ENCODE peak calls at places on chromosomes 16 and 17, in four cellular contexts. B, L, F and S are unnamed samples.

GRCh38 chr17:40475234-40476210 is 25.9 kb downstream of the TNS4 start:
- DNase-seq in B (no peak), L (peak; percentile 48), F (no peak), S (no peak)

GRCh38 chr17:55962931-55963378 is 190.3 kb upstream of the ANKFN1 start:
- DNase-seq in B (no peak), L (no peak), F (no peak), S (no peak)

GRCh38 chr17:4708436-4708835 is 2.0 kb upstream of the ARRB2 start:
- DNase-seq in B (peak; percentile 71), L (no peak), F (no peak), S (no peak)

GRCh38 chr17:72452286-72453173 is 331.7 kb downstream of the SOX9 start:
- DNase-seq in B (no peak), L (no peak), F (no peak), S (no peak)

GRCh38 chr16:67301080-67301757 is 21.9 kb downstream of the PLEKHG4 start:
- DNase-seq in B (no peak), L (peak; percentile 73), F (peak; percentile 32), S (no peak)

GRCh38 chr16:81730090-81731051 is 48.7 kb upstream of the PLCG2 start:
- DNase-seq in B (peak; percentile 77), L (peak; percentile 89), F (peak; percentile 84), S (peak; percentile 87)

GRCh38 chr16:1614226-1615102 is 2.3 kb downstream of the CRAMP1 start:
- DNase-seq in B (no peak), L (peak; percentile 46), F (peak; percentile 84), S (peak; percentile 68)

GRCh38 chr16:53100889-53101288 is 46.1 kb downstream of the CHD9 start:
- DNase-seq in B (no peak), L (no peak), F (no peak), S (no peak)

GRCh38 chr17:82050761-82051641 is 610 bp downstream of the RFNG start:
- DNase-seq in B (no peak), L (peak; percentile 28), F (peak; percentile 56), S (no peak)

GRCh38 chr16:15810411-15810810 is 46.4 kb downstream of the MYH11 start:
- DNase-seq in B (no peak), L (no peak), F (peak; percentile 55), S (no peak)

GRCh38 chr16:15811416-15811777 is 45.4 kb downstream of the MYH11 start:
- DNase-seq in B (no peak), L (no peak), F (peak; percentile 26), S (no peak)

GRCh38 chr16:15810949-15811348 is 45.9 kb downstream of the MYH11 start:
- DNase-seq in B (no peak), L (no peak), F (no peak), S (no peak)

GRCh38 chr16:15808071-15808470 is 48.8 kb downstream of the MYH11 start:
- DNase-seq in B (no peak), L (no peak), F (no peak), S (no peak)

DNA sequence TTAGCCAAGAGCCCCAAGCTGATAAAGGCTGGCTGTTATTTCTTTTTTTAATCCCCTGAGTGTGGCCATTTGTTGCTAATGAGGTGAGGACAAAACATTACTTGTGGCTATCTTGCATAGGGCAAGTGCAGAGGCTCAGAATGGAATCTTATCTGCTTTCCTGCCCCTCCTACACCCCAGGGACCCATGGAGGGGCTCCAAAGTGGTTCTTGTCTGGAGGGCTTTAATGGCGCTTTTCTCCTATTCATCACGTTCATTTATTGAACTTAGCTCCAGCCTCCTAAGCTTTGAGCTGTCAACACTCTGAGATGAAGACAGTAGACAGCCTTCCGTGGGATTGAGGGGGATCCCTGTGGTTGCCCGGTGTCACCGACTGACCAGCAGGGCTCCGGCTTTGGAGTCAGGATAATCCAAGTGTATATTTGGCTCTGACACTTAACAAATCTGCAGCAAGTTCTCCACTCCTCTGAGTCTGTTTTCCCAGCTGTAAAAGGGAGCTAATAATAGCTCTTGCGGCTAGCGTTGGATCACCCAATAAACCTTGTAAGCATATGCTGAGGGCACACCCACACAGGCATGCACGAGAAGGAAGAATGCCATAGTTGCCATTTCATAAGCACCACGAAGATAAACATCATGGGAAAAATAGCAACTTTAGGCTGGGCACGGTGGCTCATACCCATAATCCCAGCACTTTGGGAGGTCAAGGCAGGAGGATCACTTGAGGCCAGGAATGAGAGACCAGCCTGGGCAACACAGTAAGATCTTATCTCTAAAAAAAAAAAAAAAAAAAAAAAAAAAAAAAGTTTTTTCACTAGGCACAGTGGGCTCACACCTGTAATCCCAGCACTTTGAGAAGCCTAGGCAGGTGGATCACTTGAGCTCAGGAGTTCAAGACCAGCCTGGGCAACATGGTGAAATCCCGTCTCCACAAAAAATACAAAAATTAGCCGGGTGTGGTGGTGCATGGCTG is 44.8 kb downstream of the MYH11 start:
- DNase-seq in B (no peak), L (no peak), F (peak; percentile 95), S (peak; percentile 91)
- H3K4me3 ChIP-seq in B (no peak overlapping the region), L (no peak overlapping the region), F (no peak overlapping the region), S (no peak overlapping the region)

DNA sequence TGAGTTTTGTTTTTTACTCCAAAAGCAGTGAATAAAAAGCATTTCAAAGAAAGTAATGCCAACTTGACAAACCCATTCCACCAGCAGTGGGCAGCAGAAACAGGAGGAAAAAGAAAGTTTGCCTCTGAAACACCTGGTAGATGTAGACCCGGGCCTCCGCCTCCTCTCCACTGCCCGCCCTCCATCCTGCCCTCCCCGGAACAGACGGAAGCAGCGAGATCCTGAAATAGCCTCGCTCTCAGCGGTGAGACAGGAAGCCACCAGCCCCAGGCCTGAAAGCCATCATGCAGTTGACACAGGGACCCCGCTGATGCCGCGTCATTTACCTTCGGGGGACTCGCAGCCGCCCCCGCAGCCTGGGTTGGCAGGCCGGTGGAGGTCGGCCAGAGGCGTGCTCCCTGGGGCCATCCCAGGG is 67.8 kb downstream of the C16orf78 start:
- DNase-seq in B (peak; percentile 80), L (peak; percentile 45), F (no peak), S (no peak)
- H3K4me3 ChIP-seq in B (peak overlapping the region; percentile 8), L (no peak overlapping the region), F (no peak overlapping the region), S (no peak overlapping the region)

DNA sequence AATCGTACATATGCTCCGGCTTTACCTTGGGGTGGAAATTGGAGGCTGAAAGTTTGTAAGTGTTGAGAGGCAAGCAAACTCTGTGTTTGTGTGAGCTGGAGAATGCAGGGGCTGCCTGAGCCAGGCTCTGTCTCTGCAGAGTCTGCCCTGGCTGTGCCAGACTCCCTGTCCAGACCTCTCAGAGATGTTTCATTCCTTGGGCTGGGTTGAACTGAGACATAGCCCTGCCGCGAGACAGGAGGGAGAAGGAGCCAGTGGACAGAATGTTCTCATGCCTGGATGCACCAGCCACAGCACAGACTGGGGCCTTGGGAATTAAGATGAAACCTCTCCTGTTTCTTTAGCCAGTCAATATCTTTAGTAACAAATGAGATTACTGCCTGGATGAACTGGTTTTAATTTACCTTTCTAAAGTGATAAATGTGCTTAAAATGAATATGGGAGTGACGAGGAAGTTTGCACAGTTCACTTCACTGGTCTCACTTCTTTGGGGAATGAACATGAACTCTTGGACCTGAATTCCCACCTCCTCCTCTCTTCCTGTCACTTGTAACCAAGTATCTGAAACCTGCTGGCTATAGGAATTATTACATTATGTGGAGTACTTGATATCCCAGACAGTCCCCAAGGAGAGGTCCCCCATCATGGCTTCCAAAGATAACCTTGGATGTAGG is 40.1 kb downstream of the YPEL2 start:
- DNase-seq in B (no peak), L (peak; percentile 63), F (peak; percentile 72), S (peak; percentile 50)
- H3K4me3 ChIP-seq in B (no peak overlapping the region), L (peak overlapping the region; percentile 36), F (no peak overlapping the region), S (peak overlapping the region; percentile 23)

DNA sequence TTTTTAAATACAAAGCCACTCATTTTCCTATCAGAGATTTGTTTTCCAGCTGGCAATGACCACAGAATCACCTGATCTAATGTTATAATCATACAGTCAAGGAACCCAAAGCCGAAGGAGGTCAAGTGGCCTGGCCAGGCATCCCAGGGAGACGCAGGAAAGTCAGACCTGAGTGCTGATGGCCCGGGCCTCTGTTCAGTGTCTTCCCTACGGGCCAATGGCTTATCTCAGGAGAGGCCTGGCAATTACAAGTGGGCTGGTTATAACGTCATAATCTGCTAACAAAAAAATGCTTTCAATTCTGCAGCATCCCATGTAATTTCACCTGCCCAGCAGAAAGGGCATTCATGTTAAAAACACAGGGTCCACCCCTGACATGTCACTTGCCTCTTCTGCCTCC is 43.5 kb downstream of the ARHGAP17 start:
- DNase-seq in B (no peak), L (peak; percentile 58), F (no peak), S (no peak)
- H3K4me3 ChIP-seq in B (no peak overlapping the region), L (no peak overlapping the region), F (no peak overlapping the region), S (no peak overlapping the region)

DNA sequence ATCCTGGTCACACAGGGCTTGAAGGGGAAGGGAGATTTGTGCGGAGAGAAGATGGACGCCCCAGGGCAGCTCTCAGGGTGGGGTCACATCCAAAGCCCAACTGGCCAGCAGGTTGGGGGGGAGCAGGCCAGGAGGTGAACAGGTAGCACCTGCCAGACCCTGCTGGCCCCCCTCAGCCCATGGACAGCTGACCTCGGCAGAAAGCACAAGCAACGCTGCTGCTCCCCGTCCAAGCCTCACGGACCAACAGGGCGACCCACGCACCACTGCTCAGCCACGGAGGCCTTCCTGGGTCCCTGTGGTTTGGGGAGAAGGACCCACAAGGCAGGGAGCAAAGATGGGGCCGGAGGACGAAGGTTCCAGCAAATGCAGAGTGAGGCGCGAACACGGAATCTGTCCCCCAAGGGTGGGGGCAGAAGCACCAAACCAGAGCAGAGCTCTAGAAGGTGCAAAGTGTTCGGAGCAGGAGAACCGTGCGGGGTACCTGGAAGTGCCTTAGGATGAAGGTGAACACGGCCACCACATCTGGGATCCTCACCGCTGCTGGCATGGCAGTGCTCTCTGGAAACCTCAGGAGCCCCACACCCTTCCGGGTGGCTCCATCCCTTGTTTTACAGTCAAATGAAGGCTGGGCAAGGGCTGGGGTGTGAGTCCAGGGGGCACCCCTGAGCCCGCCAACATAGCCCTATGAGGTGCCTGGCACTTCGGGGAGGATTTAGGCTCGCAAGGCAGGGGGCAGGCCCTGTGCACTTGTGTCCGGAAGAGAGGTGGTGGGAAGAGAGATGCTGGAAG is 17.9 kb downstream of the CEP295NL start:
- DNase-seq in B (no peak), L (no peak), F (no peak), S (no peak)
- H3K4me3 ChIP-seq in B (no peak overlapping the region), L (no peak overlapping the region), F (peak overlapping the region; percentile 59), S (no peak overlapping the region)

GRCh38 chr17:34537445-34537844 is 41.9 kb upstream of the TMEM132E start:
- DNase-seq in B (no peak), L (no peak), F (no peak), S (no peak)

GRCh38 chr17:34539881-34540280 is 39.5 kb upstream of the TMEM132E start:
- DNase-seq in B (no peak), L (no peak), F (no peak), S (no peak)

GRCh38 chr17:34527908-34528470 is 51.4 kb upstream of the TMEM132E start:
- DNase-seq in B (no peak), L (no peak), F (no peak), S (no peak)

GRCh38 chr17:34533811-34534527 is 45.4 kb upstream of the TMEM132E start:
- DNase-seq in B (no peak), L (no peak), F (peak; percentile 6), S (no peak)
- H3K4me3 ChIP-seq in B (no peak overlapping the region), L (no peak overlapping the region), F (no peak overlapping the region), S (no peak overlapping the region)

GRCh38 chr17:16442141-16442540 is 26.8 kb downstream of the TRPV2 start:
- DNase-seq in B (no peak), L (no peak), F (no peak), S (no peak)
- H3K4me3 ChIP-seq in B (no peak overlapping the region), L (no peak overlapping the region), F (peak overlapping the region; percentile 99), S (no peak overlapping the region)